ENCODE peak calls at places on chromosomes 5 and 9, in five cellular contexts. One of them, this sample, is unnamed.

GRCh38 chr5:84301535-84301934 is 83.1 kb downstream of the EDIL3 start:
- DNase-seq in HCT116: no peak
- DNase-seq in HepG2: no peak
- DNase-seq in GM12878: no peak
- DNase-seq in A549: no peak
- DNase-seq in this sample: no peak

GRCh38 chr5:61525573-61526142 is 193.6 kb downstream of the ZSWIM6 start:
- DNase-seq in GM12878: no peak
- DNase-seq in A549: no peak
- DNase-seq in HCT116: no peak
- DNase-seq in HepG2: no peak
- DNase-seq in this sample: no peak

GRCh38 chr9:34992376-34992951 is 2.9 kb downstream of the DNAJB5 start:
- DNase-seq in HCT116: peak; percentile 22
- DNase-seq in GM12878: no peak
- DNase-seq in A549: no peak
- DNase-seq in HepG2: peak; percentile 24
- DNase-seq in this sample: peak; percentile 93

GRCh38 chr9:70519912-70520724 is 105.7 kb upstream of the KLF9 start:
- DNase-seq in GM12878: peak; percentile 51
- DNase-seq in HepG2: no peak
- DNase-seq in A549: no peak
- DNase-seq in HCT116: no peak
- DNase-seq in this sample: no peak

GRCh38 chr5:178324481-178325310 is 92.1 kb upstream of the PHYKPL start:
- DNase-seq in A549: no peak
- DNase-seq in HepG2: no peak
- DNase-seq in HCT116: no peak
- DNase-seq in GM12878: no peak
- DNase-seq in this sample: peak; percentile 51

GRCh38 chr5:34598177-34598794 is 57.8 kb upstream of the RAI14 start:
- DNase-seq in GM12878: no peak
- DNase-seq in HepG2: no peak
- DNase-seq in HCT116: peak; percentile 35
- DNase-seq in A549: peak; percentile 78
- DNase-seq in this sample: no peak

GRCh38 chr5:92944337-92944736 is 636.7 kb downstream of the NR2F1-AS1 start:
- DNase-seq in HCT116: no peak
- DNase-seq in GM12878: no peak
- DNase-seq in A549: no peak
- DNase-seq in HepG2: no peak
- DNase-seq in this sample: no peak

GRCh38 chr5:95471922-95472321 is 80.8 kb downstream of the FAM81B start:
- DNase-seq in GM12878: no peak
- DNase-seq in HepG2: no peak
- DNase-seq in HCT116: no peak
- DNase-seq in A549: no peak
- DNase-seq in this sample: no peak

GRCh38 chr5:78162253-78162862 is 132.1 kb downstream of the AP3B1 start:
- DNase-seq in GM12878: no peak
- DNase-seq in HepG2: peak; percentile 13
- DNase-seq in HCT116: peak; percentile 41
- DNase-seq in A549: peak; percentile 10
- DNase-seq in this sample: peak; percentile 58

GRCh38 chr9:103152473-103152872 is 157.3 kb downstream of the CYLC2 start:
- DNase-seq in HCT116: no peak
- DNase-seq in A549: no peak
- DNase-seq in GM12878: no peak
- DNase-seq in HepG2: no peak
- DNase-seq in this sample: no peak

GRCh38 chr5:36704131-36704530 is 97.7 kb downstream of the SLC1A3 start:
- DNase-seq in HepG2: no peak
- DNase-seq in A549: no peak
- DNase-seq in HCT116: no peak
- DNase-seq in GM12878: no peak
- DNase-seq in this sample: no peak

GRCh38 chr5:76867827-76868693 is 18.2 kb downstream of the S100Z start:
- DNase-seq in A549: peak; percentile 55
- DNase-seq in HCT116: peak; percentile 63
- DNase-seq in HepG2: peak; percentile 47
- DNase-seq in GM12878: peak; percentile 39
- DNase-seq in this sample: peak; percentile 63

GRCh38 chr9:111903996-111904395 is 7.4 kb downstream of the UGCG start:
- DNase-seq in HepG2: no peak
- DNase-seq in HCT116: no peak
- DNase-seq in GM12878: no peak
- DNase-seq in A549: no peak
- DNase-seq in this sample: no peak

GRCh38 chr5:111070272-111071134 is 1.0 kb upstream of the TSLP start:
- DNase-seq in A549: no peak
- DNase-seq in HCT116: no peak
- DNase-seq in GM12878: no peak
- DNase-seq in HepG2: no peak
- DNase-seq in this sample: no peak

GRCh38 chr5:138336952-138337684 is 948 bp upstream of the FAM53C start:
- DNase-seq in HepG2: no peak
- DNase-seq in GM12878: no peak
- DNase-seq in HCT116: peak; percentile 81
- DNase-seq in A549: peak; percentile 81
- DNase-seq in this sample: peak; percentile 84

GRCh38 chr5:102865510-102866314 is 110.6 kb downstream of the PAM start:
- DNase-seq in GM12878: peak; percentile 9
- DNase-seq in HepG2: no peak
- DNase-seq in A549: peak; percentile 17
- DNase-seq in HCT116: peak; percentile 86
- DNase-seq in this sample: peak; percentile 38

GRCh38 chr9:23321049-23321448 is 505.0 kb downstream of the ELAVL2 start:
- DNase-seq in A549: no peak
- DNase-seq in HCT116: no peak
- DNase-seq in HepG2: no peak
- DNase-seq in GM12878: no peak
- DNase-seq in this sample: no peak

GRCh38 chr5:177446184-177447065 is at the start of gene PRR7:
- DNase-seq in HepG2: no peak
- DNase-seq in GM12878: no peak
- DNase-seq in A549: peak; percentile 85
- DNase-seq in HCT116: no peak
- DNase-seq in this sample: peak; percentile 80

GRCh38 chr9:120886490-120886967 is 9.5 kb upstream of the PHF19 start:
- DNase-seq in GM12878: no peak
- DNase-seq in HCT116: no peak
- DNase-seq in HepG2: no peak
- DNase-seq in A549: no peak
- DNase-seq in this sample: peak; percentile 51

GRCh38 chr5:180802325-180803180 is at the start of gene MGAT1:
- DNase-seq in GM12878: no peak
- DNase-seq in HCT116: no peak
- DNase-seq in A549: peak; percentile 79
- DNase-seq in HepG2: peak; percentile 65
- DNase-seq in this sample: peak; percentile 91

GRCh38 chr5:122183098-122183794 is 53.9 kb downstream of the ZNF474 start:
- DNase-seq in A549: no peak
- DNase-seq in HCT116: no peak
- DNase-seq in GM12878: no peak
- DNase-seq in HepG2: no peak
- DNase-seq in this sample: no peak

GRCh38 chr9:35267716-35268115 is 105.9 kb downstream of the UNC13B start:
- DNase-seq in HCT116: no peak
- DNase-seq in GM12878: no peak
- DNase-seq in A549: no peak
- DNase-seq in HepG2: no peak
- DNase-seq in this sample: no peak

GRCh38 chr9:36450110-36450732 is 50.2 kb upstream of the RNF38 start:
- DNase-seq in A549: peak; percentile 38
- DNase-seq in HepG2: peak; percentile 66
- DNase-seq in GM12878: no peak
- DNase-seq in HCT116: peak; percentile 22
- DNase-seq in this sample: peak; percentile 34

GRCh38 chr9:35680331-35681105 is 6.8 kb downstream of the CA9 start:
- DNase-seq in HCT116: no peak
- DNase-seq in A549: no peak
- DNase-seq in HepG2: no peak
- DNase-seq in GM12878: no peak
- DNase-seq in this sample: peak; percentile 28

GRCh38 chr5:127096328-127096993 is 23.2 kb upstream of the C5orf63 start:
- DNase-seq in HCT116: no peak
- DNase-seq in HepG2: no peak
- DNase-seq in GM12878: no peak
- DNase-seq in A549: no peak
- DNase-seq in this sample: no peak

GRCh38 chr5:153893809-153894208 is 144.9 kb downstream of the FAM114A2 start:
- DNase-seq in HCT116: no peak
- DNase-seq in HepG2: no peak
- DNase-seq in A549: no peak
- DNase-seq in GM12878: no peak
- DNase-seq in this sample: no peak

GRCh38 chr5:153147891-153148623 is 342.4 kb upstream of the GRIA1 start:
- DNase-seq in GM12878: no peak
- DNase-seq in HCT116: no peak
- DNase-seq in HepG2: peak; percentile 11
- DNase-seq in A549: no peak
- DNase-seq in this sample: peak; percentile 53

GRCh38 chr9:97534185-97534584 is 32.7 kb downstream of the TMOD1 start:
- DNase-seq in HepG2: no peak
- DNase-seq in A549: no peak
- DNase-seq in HCT116: no peak
- DNase-seq in GM12878: no peak
- DNase-seq in this sample: no peak

GRCh38 chr9:97534961-97535594 is 33.6 kb downstream of the TMOD1 start:
- DNase-seq in HCT116: no peak
- DNase-seq in A549: no peak
- DNase-seq in HepG2: no peak
- DNase-seq in GM12878: no peak
- DNase-seq in this sample: no peak

GRCh38 chr9:97531750-97532383 is 30.4 kb downstream of the TMOD1 start:
- DNase-seq in GM12878: no peak
- DNase-seq in HCT116: no peak
- DNase-seq in HepG2: no peak
- DNase-seq in A549: no peak
- DNase-seq in this sample: no peak

GRCh38 chr9:97536480-97536879 is 35.0 kb downstream of the TMOD1 start:
- DNase-seq in HepG2: no peak
- DNase-seq in GM12878: no peak
- DNase-seq in HCT116: no peak
- DNase-seq in A549: no peak
- DNase-seq in this sample: no peak

GRCh38 chr9:97535771-97536170 is 34.3 kb downstream of the TMOD1 start:
- DNase-seq in HepG2: no peak
- DNase-seq in GM12878: no peak
- DNase-seq in A549: no peak
- DNase-seq in HCT116: no peak
- DNase-seq in this sample: no peak
- TF ChIP-seq POLR2A in HepG2: no peak
- TF ChIP-seq POLR2A in GM12878: no peak
- TF ChIP-seq POLR2A in A549: no peak
- TF ChIP-seq POLR2A in HCT116: no peak
- TF ChIP-seq POLR2A in this sample: no peak

DNA sequence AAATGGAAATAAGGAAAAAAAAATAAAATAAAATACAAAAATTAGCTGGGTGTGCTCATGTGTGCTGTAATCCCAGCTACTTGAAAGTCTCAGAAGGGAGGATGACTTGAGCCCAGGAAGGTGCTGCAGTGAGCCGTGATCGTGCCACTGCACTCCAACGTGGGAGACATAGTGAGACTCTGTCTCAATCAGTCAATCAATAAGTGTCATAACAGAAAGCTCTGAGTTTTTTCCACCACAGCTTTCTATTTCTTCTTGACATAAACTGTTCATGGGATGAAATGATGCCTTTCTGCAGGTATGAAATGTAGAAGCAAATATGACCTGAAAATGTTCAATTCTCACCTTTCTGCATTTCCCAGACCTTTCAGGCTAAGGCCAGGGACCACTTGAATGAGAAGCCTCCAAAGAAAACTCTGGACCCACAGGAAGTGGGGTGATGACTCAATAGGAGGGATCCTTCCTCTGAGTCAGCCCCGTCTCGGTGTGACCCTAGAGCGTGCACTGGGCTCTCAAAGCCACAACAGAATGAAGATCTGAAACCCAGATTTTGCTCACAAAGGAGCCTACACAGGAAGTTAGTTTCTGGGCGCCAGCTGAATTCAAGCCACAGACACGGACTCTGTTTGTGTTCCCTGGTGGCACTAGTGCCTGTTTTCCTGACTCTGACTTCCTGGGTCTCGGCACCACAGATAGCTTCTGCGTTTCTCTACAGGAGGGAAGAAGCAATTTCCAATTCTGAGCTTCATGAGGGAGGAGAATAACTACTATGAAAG is 62.0 kb downstream of the ANKH start:
- DNase-seq in HepG2: peak; percentile 65
- DNase-seq in A549: peak; percentile 37
- DNase-seq in GM12878: peak; percentile 88
- DNase-seq in HCT116: peak; percentile 79
- DNase-seq in this sample: peak; percentile 98
- TF ChIP-seq MAX in HepG2: no peak
- TF ChIP-seq MAX in A549: no peak
- TF ChIP-seq MAX in GM12878: peak; percentile 27
- TF ChIP-seq MAX in HCT116: peak; percentile 62
- TF ChIP-seq MAX in this sample: peak; percentile 51

DNA sequence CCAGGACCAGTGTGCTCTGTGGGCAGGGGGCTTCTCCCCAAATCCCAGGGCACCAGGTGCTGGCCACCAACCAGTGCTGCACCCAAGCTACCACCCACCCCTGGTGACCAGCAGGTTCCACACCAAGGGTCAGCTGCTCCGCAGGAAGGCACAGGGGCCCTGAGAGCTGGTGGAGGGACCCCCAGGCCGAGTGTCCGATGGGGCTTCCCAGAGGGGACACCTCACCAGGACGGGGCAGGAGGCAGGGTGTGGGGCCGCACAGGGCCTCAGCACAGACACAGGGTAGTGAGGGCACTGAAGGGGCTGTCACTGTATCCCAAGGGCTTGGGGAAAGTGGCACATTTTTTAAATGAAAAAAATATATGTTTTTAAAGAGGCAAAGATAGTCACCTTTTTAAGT is 18.1 kb downstream of the LCN9 start:
- DNase-seq in A549: no peak
- DNase-seq in HCT116: no peak
- DNase-seq in HepG2: no peak
- DNase-seq in GM12878: no peak
- DNase-seq in this sample: no peak
- TF ChIP-seq CTCF in A549: no peak
- TF ChIP-seq CTCF in HCT116: no peak
- TF ChIP-seq CTCF in HepG2: no peak
- TF ChIP-seq CTCF in GM12878: no peak
- TF ChIP-seq CTCF in this sample: no peak

DNA sequence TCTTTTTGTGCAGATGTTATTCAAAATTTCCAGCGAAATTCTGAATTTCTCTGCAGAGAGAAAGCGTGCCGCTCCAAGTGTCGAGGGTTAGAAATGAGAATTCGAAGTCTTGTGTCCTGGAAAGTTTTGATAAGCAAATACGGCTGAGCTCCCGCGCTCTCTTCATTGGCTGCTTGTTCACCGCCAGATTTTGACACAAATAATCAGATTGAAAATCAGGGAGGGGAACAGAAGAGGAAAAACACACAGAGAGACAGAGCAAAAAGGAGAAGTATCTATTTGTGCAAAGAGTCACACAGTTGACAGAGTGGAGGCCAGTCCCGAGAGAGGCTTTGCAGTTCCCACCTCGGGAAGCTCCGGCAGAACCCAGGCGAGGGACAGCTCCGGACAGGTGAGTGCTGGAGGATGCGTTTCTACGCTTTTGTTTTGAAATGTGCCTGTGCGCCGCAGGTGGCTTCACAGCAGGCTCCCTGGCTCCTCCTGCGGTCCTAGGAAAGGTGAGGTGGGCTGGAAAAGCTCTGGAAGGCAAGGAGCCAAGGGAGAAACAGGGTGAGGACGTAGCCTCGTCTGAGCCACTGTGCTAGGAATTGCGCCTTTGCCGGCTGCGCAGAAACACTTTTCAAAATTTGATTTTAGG is at the start of gene GFI1B:
- DNase-seq in GM12878: no peak
- DNase-seq in HepG2: no peak
- DNase-seq in A549: no peak
- DNase-seq in HCT116: no peak
- DNase-seq in this sample: peak; percentile 73
- TF ChIP-seq POLR2A in GM12878: no peak
- TF ChIP-seq POLR2A in HepG2: no peak
- TF ChIP-seq POLR2A in A549: no peak
- TF ChIP-seq POLR2A in HCT116: no peak
- TF ChIP-seq POLR2A in this sample: no peak